ENCODE peak calls at places on chromosomes 13 and 19, in five cellular contexts. D is WTC11, L is A549, W is HepG2, U is K562. T is an unnamed sample.

GRCh38 chr13:28321751-28322150 is 173.2 kb downstream of the FLT1 start:
- DNase-seq in D (no peak), L (no peak), W (no peak), U (no peak), T (no peak)

GRCh38 chr13:39397866-39398265 is 205.1 kb downstream of the LHFPL6 start:
- DNase-seq in D (no peak), L (no peak), W (no peak), U (no peak), T (no peak)

GRCh38 chr13:24348797-24349515 is 39.6 kb downstream of the C1QTNF9 start:
- DNase-seq in D (no peak), L (no peak), W (no peak), U (no peak), T (no peak)

GRCh38 chr19:13926715-13927114 is 11.5 kb downstream of the PODNL1 start:
- DNase-seq in D (no peak), L (no peak), W (no peak), U (no peak), T (no peak)

GRCh38 chr13:49308104-49308875 is 60.6 kb downstream of the CDADC1 start:
- DNase-seq in D (no peak), L (no peak), W (peak; percentile 63), U (no peak), T (no peak)

GRCh38 chr13:98301721-98302120 is 124.7 kb upstream of the RNF113B start:
- DNase-seq in D (no peak), L (no peak), W (no peak), U (no peak), T (no peak)

GRCh38 chr19:32469796-32470195 is 64.2 kb downstream of the DPY19L3 start:
- DNase-seq in D (no peak), L (no peak), W (no peak), U (no peak), T (no peak)

GRCh38 chr13:79782541-79783216 is 301.7 kb downstream of the NDFIP2 start:
- DNase-seq in D (peak; percentile 71), L (no peak), W (peak; percentile 14), U (no peak), T (no peak)

GRCh38 chr19:3285647-3286176 is 61.3 kb downstream of the CELF5 start:
- DNase-seq in D (no peak), L (peak; percentile 58), W (peak; percentile 59), U (no peak), T (no peak)

GRCh38 chr13:109758937-109759480 is 27.4 kb downstream of the IRS2 start:
- DNase-seq in D (no peak), L (no peak), W (no peak), U (no peak), T (no peak)

GRCh38 chr13:74575729-74576125 is 441.5 kb upstream of the KLF12 start:
- DNase-seq in D (peak; percentile 79), L (peak; percentile 5), W (no peak), U (peak; percentile 54), T (no peak)

GRCh38 chr13:30224732-30225131 is 82.6 kb downstream of the KATNAL1 start:
- DNase-seq in D (no peak), L (peak; percentile 6), W (no peak), U (no peak), T (no peak)

GRCh38 chr19:58356971-58357797 is 3.9 kb upstream of the A1BG start:
- DNase-seq in D (no peak), L (no peak), W (no peak), U (no peak), T (no peak)

GRCh38 chr13:95553614-95554385 is 1.3 kb downstream of the CLDN10 start:
- DNase-seq in D (peak; percentile 46), L (no peak), W (no peak), U (no peak), T (no peak)

GRCh38 chr19:44603201-44603945 is 10.0 kb upstream of the IGSF23 start:
- DNase-seq in D (no peak), L (no peak), W (no peak), U (no peak), T (no peak)

GRCh38 chr19:2056810-2057192 is 5.8 kb upstream of the MKNK2 start:
- DNase-seq in D (no peak), L (no peak), W (no peak), U (no peak), T (no peak)

GRCh38 chr13:113843864-113844556 is 19.9 kb downstream of the GAS6 start:
- DNase-seq in D (no peak), L (no peak), W (no peak), U (no peak), T (no peak)

GRCh38 chr19:19538077-19538764 is at the start of gene CILP2:
- DNase-seq in D (peak; percentile 91), L (no peak), W (no peak), U (peak; percentile 53), T (no peak)

GRCh38 chr13:106382569-106382968 is 152.9 kb downstream of the EFNB2 start:
- DNase-seq in D (no peak), L (no peak), W (no peak), U (no peak), T (no peak)

GRCh38 chr13:72864142-72865035 is 82.5 kb downstream of the PIBF1 start:
- DNase-seq in D (no peak), L (no peak), W (no peak), U (no peak), T (peak; percentile 21)

GRCh38 chr19:46481187-46481586 is 9.8 kb upstream of the PNMA8A start:
- DNase-seq in D (no peak), L (no peak), W (no peak), U (no peak), T (no peak)

GRCh38 chr19:10819124-10820060 is 16.6 kb downstream of the TMED1 start:
- DNase-seq in D (no peak), L (no peak), W (no peak), U (no peak), T (no peak)

GRCh38 chr13:29476046-29476445 is 119.4 kb downstream of the SLC7A1 start:
- DNase-seq in D (no peak), L (no peak), W (no peak), U (no peak), T (no peak)

GRCh38 chr13:93535256-93535655 is 308.6 kb downstream of the GPC6 start:
- DNase-seq in D (no peak), L (no peak), W (peak; percentile 9), U (no peak), T (no peak)

GRCh38 chr19:18274776-18275356 is 614 bp upstream of the IQCN start:
- DNase-seq in D (no peak), L (peak; percentile 72), W (peak; percentile 82), U (peak; percentile 75), T (no peak)

GRCh38 chr19:13056052-13056660 is 46.5 kb downstream of the LYL1 start:
- DNase-seq in D (peak; percentile 62), L (no peak), W (no peak), U (no peak), T (no peak)

GRCh38 chr13:76937416-76937815 is 10.9 kb upstream of the ACOD1 start:
- DNase-seq in D (no peak), L (peak; percentile 3), W (no peak), U (no peak), T (no peak)

GRCh38 chr13:29749401-29750177 is 100.8 kb downstream of the UBL3 start:
- DNase-seq in D (no peak), L (no peak), W (no peak), U (no peak), T (no peak)

GRCh38 chr19:3073159-3073563 is 10.9 kb upstream of the TLE5 start:
- DNase-seq in D (no peak), L (no peak), W (peak; percentile 71), U (peak; percentile 94), T (no peak)

GRCh38 chr13:47865883-47866282 is 135.2 kb downstream of the SUCLA2 start:
- DNase-seq in D (no peak), L (no peak), W (no peak), U (no peak), T (no peak)

GRCh38 chr13:56615572-56615971 is 525.1 kb upstream of the PRR20A start:
- DNase-seq in D (no peak), L (no peak), W (no peak), U (no peak), T (no peak)

GRCh38 chr19:31220540-31220939 is 128.7 kb downstream of the TSHZ3 start:
- DNase-seq in D (no peak), L (no peak), W (no peak), U (peak; percentile 14), T (no peak)

GRCh38 chr13:81106348-81106747 is 765.4 kb upstream of the SPRY2 start:
- DNase-seq in D (no peak), L (no peak), W (peak; percentile 72), U (no peak), T (no peak)

GRCh38 chr13:90732049-90732448 is 615.4 kb upstream of the MIR17HG start:
- DNase-seq in D (peak; percentile 49), L (no peak), W (peak; percentile 3), U (no peak), T (no peak)

GRCh38 chr13:111177081-111177711 is 62.1 kb downstream of the ARHGEF7 start:
- DNase-seq in D (no peak), L (no peak), W (no peak), U (no peak), T (no peak)

GRCh38 chr19:6263306-6264076 is 16.3 kb downstream of the MLLT1 start:
- DNase-seq in D (no peak), L (no peak), W (no peak), U (no peak), T (no peak)
- TF ChIP-seq ESRRA in D (no peak), L (no peak), W (no peak), U (no peak), T (no peak)

DNA sequence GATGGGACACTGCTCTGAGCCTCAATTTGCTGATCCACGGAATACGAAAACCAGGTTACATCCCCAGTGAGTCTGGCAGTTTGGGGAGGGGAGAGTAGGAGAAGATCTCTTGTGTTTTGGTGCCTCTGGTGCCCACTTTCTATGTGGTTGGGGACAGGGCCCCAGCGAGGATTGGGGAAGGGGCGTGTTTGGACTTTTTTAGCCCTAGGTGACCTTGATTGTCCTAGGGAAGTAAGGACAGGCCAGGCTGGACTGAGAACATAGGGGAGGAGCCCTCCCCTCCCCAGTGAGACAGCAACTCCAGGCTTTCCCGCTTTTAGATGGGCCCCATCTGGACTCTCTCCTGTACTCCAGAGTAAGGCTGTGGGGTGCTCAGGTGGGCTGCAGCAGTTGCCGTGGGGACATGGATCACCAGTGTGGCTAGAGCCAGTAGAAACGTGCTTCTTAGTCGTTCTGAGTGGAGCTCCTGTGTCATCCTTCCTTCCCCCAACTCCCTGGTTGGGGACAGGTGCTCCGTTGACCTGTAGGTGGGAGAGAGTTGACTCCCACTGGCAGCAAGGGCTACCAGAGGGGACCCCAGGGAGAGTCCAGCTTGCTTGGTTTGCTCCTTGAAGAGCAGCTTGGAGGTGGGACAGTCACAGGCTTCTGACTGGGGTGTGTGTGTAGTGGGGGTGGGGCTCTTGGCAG is 4.3 kb downstream of the EGLN2 start:
- DNase-seq in D (no peak), L (no peak), W (no peak), U (no peak), T (no peak)
- TF ChIP-seq ESRRA in D (no peak), L (no peak), W (no peak), U (peak; percentile 75), T (no peak)

DNA sequence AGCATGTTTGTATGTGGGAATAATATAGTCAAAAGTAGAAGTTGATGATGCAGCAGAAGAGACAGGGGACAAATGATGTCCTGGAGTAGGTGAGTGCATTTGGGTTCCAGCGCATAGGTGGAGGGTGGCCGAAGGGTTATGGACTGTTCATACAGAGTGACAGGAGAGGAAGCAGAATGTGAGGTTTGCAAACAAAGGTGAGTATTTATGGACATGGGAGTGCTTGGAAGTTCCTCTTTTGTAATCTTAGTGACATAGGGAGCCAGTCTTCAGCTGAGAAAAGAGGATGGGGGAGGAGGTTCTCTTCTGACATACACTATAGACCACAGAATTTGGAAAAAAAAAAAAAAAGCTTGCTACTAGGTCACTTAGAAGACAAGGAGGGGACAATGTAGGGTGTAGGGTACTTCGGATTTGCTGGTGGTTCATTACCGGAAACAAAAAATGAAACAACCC is 331.6 kb downstream of the DLEU7 start:
- DNase-seq in D (no peak), L (no peak), W (peak; percentile 43), U (peak; percentile 32), T (peak; percentile 12)
- TF ChIP-seq ESRRA in D (no peak), L (no peak), W (no peak), U (no peak), T (no peak)

GRCh38 chr13:64130600-64130999 is 2715.0 kb upstream of the PCDH20 start:
- DNase-seq in D (no peak), L (no peak), W (no peak), U (no peak), T (no peak)
- TF ChIP-seq ESRRA in D (no peak), L (no peak), W (no peak), U (no peak), T (no peak)

T was measured in GM12878.